ENCODE peak calls at places on chromosomes 5 and 9, in nine cellular contexts. A is colonic mucosa, C is SK-N-SH, R is endodermal cell, Q is GM23248, J is astrocyte, M is IMR-90, I is neural progenitor cell, D is neuronal stem cell. Z is an unnamed sample.

GRCh38 chr5:115583474-115583873 is 18.8 kb downstream of the TICAM2 start:
- DNase-seq in J (peak; percentile 97), A (no peak), C (no peak), D (no peak), R (no peak), I (peak; percentile 5), Q (peak; percentile 93), M (peak; percentile 95), Z (no peak)

GRCh38 chr5:113678924-113679575 is 165.6 kb downstream of the YTHDC2 start:
- DNase-seq in I (peak; percentile 77), D (peak; percentile 69), J (peak; percentile 16), R (peak; percentile 76), C (peak; percentile 39), A (peak; percentile 38), M (peak; percentile 36), Q (peak; percentile 61), Z (peak; percentile 39)

GRCh38 chr9:129301941-129302340 is 123.9 kb upstream of the IER5L start:
- DNase-seq in A (no peak), I (no peak), J (no peak), C (no peak), R (no peak), D (no peak), M (no peak), Q (no peak), Z (no peak)

GRCh38 chr5:159094745-159095144 is 5.0 kb downstream of the EBF1 start:
- DNase-seq in R (peak; percentile 65), M (peak; percentile 69), C (peak; percentile 57), J (peak; percentile 66), I (peak; percentile 56), D (no peak), Q (peak; percentile 93), A (peak; percentile 43), Z (peak; percentile 86)

GRCh38 chr5:128257096-128257495 is 173.5 kb downstream of the SLC12A2 start:
- DNase-seq in D (no peak), Q (no peak), J (no peak), M (no peak), A (no peak), R (no peak), C (no peak), I (no peak), Z (no peak)

GRCh38 chr9:131432050-131432449 is 38.2 kb downstream of the PRRC2B start:
- DNase-seq in C (no peak), A (no peak), R (no peak), Q (no peak), I (no peak), J (no peak), D (no peak), M (no peak), Z (no peak)

GRCh38 chr9:101369884-101370531 is 14.8 kb downstream of the BAAT start:
- DNase-seq in M (no peak), A (no peak), Q (no peak), J (no peak), R (no peak), C (no peak), I (no peak), D (no peak), Z (no peak)

GRCh38 chr5:71865202-71865601 is 146.1 kb downstream of the CARTPT start:
- DNase-seq in D (no peak), M (peak; percentile 75), I (no peak), R (no peak), A (no peak), C (no peak), J (peak; percentile 92), Q (peak; percentile 81), Z (no peak)

GRCh38 chr9:137760426-137760825 is 117.2 kb upstream of the CACNA1B start:
- DNase-seq in C (no peak), J (peak; percentile 73), A (no peak), R (no peak), I (no peak), D (no peak), Q (peak; percentile 51), M (peak; percentile 13), Z (no peak)

GRCh38 chr5:132492386-132492785 is 1.8 kb upstream of the IRF1 start:
- DNase-seq in R (no peak), I (no peak), A (no peak), C (no peak), Q (no peak), D (no peak), J (no peak), M (peak; percentile 52), Z (no peak)

GRCh38 chr5:1130218-1130946 is 18.5 kb upstream of the SLC12A7 start:
- DNase-seq in C (no peak), D (no peak), M (no peak), R (no peak), A (peak; percentile 89), I (no peak), J (no peak), Q (no peak), Z (no peak)

GRCh38 chr5:34680896-34681295 is 24.8 kb downstream of the RAI14 start:
- DNase-seq in J (no peak), M (no peak), D (no peak), Q (no peak), A (no peak), C (no peak), R (no peak), I (no peak), Z (no peak)

GRCh38 chr5:75617746-75618352 is 6.6 kb downstream of the ANKDD1B start:
- DNase-seq in Q (no peak), D (no peak), I (no peak), C (no peak), J (peak; percentile 86), M (no peak), R (no peak), A (no peak), Z (no peak)

GRCh38 chr5:58335518-58335917 is 124.4 kb downstream of the PLK2 start:
- DNase-seq in I (no peak), R (no peak), Q (peak; percentile 4), M (peak; percentile 5), D (no peak), J (no peak), A (no peak), C (no peak), Z (no peak)
- H3K27ac ChIP-seq in I (no peak overlapping the region), R (no peak overlapping the region), Q (no peak overlapping the region), M (no peak overlapping the region), D (no peak overlapping the region), J (no peak overlapping the region), A (no peak overlapping the region), C (no peak overlapping the region), Z (no peak overlapping the region)

GRCh38 chr5:157547909-157548512 is 27.6 kb downstream of the ADAM19 start:
- DNase-seq in M (no peak), Q (no peak), R (no peak), A (no peak), J (no peak), D (no peak), I (no peak), C (no peak), Z (no peak)
- H3K4me1 ChIP-seq in M (peaks cover 46% of the 10 kb centered on the region), Q (peaks cover 49% of the 10 kb centered on the region), R (peaks cover 41% of the 10 kb centered on the region), A (no peaks in the 10 kb centered on the region), J (peaks cover 75% of the 10 kb centered on the region), D (peaks cover 11% of the 10 kb centered on the region), I (peaks cover 20% of the 10 kb centered on the region), C (no peaks in the 10 kb centered on the region), Z (peaks cover 20% of the 10 kb centered on the region)

GRCh38 chr9:134544388-134545212 is 97.0 kb upstream of the COL5A1 start:
- DNase-seq in I (peak; percentile 58), D (peak; percentile 57), M (peak; percentile 73), C (no peak), Q (peak; percentile 78), A (no peak), J (peak; percentile 85), R (peak; percentile 91), Z (no peak)

GRCh38 chr9:134546231-134546731 is 95.3 kb upstream of the COL5A1 start:
- DNase-seq in Q (peak; percentile 75), C (no peak), A (no peak), J (peak; percentile 60), D (no peak), R (peak; percentile 66), M (peak; percentile 26), I (peak; percentile 39), Z (no peak)

GRCh38 chr9:134547161-134548100 is 94.2 kb upstream of the COL5A1 start:
- DNase-seq in I (no peak), R (no peak), C (no peak), D (no peak), Q (no peak), J (no peak), A (no peak), M (no peak), Z (no peak)

GRCh38 chr9:134546746-134547145 is 94.9 kb upstream of the COL5A1 start:
- DNase-seq in R (no peak), D (no peak), J (no peak), Q (no peak), A (no peak), M (no peak), I (no peak), C (no peak), Z (no peak)

DNA sequence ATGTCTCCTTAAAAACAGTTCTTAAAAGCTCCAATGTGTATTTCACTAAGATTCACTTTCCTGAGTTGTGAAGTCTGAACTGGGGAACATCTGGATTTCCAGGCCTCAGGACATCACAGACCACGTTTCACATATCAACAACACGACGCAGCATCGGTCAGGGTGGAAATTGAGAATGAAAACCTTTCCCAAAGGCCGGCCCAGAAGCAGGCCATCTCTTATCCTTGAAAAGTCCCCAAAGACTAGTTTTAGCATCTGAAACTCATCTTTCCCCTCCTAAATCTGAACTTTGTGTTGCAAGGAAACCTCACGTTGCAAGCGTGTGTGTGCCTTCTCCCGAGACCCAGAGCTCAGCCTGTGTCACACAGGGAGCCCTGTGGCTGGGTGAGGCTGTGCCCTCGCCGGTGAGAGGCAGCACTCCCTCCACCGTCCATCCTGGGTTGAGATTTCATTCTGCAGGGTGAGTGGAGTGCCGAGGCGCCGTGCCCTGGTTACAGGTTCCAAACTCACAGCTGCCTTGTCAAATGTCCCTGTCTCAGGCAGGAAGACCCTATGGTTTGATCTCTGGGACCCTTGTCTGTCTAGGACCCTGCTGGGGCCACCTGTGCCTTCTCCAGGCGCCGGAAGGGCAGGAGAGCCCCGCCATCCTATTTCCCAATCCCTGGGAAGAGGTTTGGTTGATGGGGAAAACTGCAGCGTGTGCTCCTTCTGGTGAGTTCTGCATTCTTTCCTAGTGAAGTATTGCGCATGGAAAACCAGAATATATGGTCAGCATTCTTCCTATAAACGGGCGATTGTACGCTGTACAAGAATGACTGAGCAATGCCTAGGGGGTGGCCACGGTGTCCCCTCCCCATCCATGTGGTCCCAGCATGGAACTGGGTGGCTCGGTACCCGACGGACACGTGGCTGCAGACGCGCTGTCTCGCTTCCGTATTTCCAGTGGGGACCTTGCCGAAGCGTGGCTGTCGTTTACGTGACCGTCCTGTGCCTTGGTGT is 96.1 kb upstream of the COL5A1 start:
- DNase-seq in C (no peak), A (no peak), Q (peak; percentile 91), D (no peak), M (peak; percentile 72), I (no peak), R (peak; percentile 58), J (peak; percentile 88), Z (no peak)
- H3K9ac ChIP-seq in C (no peak overlapping the region), A (peak overlapping the region; percentile 26), Q (peak overlapping the region; percentile 81), D (no peak overlapping the region), M (no peak overlapping the region), I (no peak overlapping the region), R (no peak overlapping the region), J (peak overlapping the region; percentile 60), Z (no peak overlapping the region)

DNA sequence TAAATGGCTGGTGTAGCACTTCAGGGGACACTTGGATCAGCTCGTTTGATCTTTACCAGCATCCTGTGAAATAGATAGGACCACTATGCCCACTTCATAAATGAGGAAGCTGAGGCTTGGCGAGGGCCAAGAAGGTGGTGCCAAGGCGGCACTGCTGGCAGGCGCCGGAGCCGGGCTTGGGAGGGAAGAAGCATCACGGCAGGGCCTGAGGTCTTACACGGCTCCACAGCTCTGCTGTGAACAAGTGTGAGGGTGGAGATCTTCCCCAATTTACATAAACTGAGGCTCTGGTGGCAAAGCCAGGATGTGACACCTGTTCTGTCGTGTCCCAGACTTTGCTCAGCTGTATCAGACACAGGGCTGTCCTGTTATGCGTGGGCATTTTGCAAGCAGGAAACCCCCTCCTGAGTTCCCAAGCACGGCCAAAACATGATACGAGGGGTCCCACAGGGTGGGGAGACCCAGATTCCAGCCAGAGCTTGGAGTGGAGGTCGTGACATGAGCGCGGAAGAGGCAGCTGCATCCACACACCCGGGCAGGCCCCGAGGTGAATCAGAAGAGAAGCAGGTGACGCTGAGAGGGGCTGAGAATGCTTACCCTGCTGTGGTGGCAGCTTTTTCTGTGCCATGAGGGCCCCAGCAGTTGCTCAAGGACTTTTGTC is 117.5 kb upstream of the BOD1 start:
- DNase-seq in R (no peak), Q (no peak), I (no peak), M (no peak), D (no peak), J (no peak), C (no peak), A (no peak), Z (no peak)
- H3K27ac ChIP-seq in R (no peak overlapping the region), Q (no peak overlapping the region), I (no peak overlapping the region), M (no peak overlapping the region), D (no peak overlapping the region), J (no peak overlapping the region), C (no peak overlapping the region), A (no peak overlapping the region), Z (no peak overlapping the region)